ENCODE peak calls at places on chromosomes 11 and 22, in five cellular contexts. V is type B pancreatic cell, H is endothelial cell, L is right atrium auricular region, U is adrenal gland. G is an unnamed sample.
A peak's percentile ranks its signal among the peaks of the same experiment; 100 is the strongest.

GRCh38 chr22:17772249-17772962 is 1.9 kb downstream of the BID start:
- DNase-seq in V (peak; percentile 66), L (no peak), U (no peak), H (no peak), G (peak; percentile 72)

GRCh38 chr22:47943729-47944700 is 1181.6 kb downstream of the TBC1D22A start:
- DNase-seq in V (peak; percentile 20), H (no peak), L (no peak), U (no peak), G (no peak)

GRCh38 chr22:17820879-17821439 is 46.7 kb upstream of the BID start:
- DNase-seq in L (no peak), V (no peak), U (no peak), H (no peak), G (no peak)

GRCh38 chr11:2432628-2433071 is 11.7 kb downstream of the TRPM5 start:
- DNase-seq in U (no peak), V (no peak), L (no peak), H (no peak), G (peak; percentile 67)

GRCh38 chr11:66857927-66858185 is 992 bp downstream of the LRFN4 start:
- DNase-seq in V (no peak), U (no peak), H (no peak), L (no peak), G (no peak)

GRCh38 chr11:101096036-101096704 is 33.4 kb downstream of the PGR start:
- DNase-seq in U (peak; percentile 26), L (no peak), V (no peak), H (no peak), G (no peak)

GRCh38 chr22:36546092-36546804 is 17.3 kb upstream of the EIF3D start:
- DNase-seq in U (peak; percentile 31), V (no peak), L (no peak), H (peak; percentile 66), G (no peak)

GRCh38 chr22:24404561-24405275 is 22.7 kb upstream of the ADORA2A start:
- DNase-seq in U (no peak), L (no peak), V (no peak), H (no peak), G (no peak)

GRCh38 chr11:74014880-74015279 is 6.0 kb upstream of the UCP3 start:
- DNase-seq in H (no peak), V (no peak), U (no peak), L (no peak), G (no peak)

DNA sequence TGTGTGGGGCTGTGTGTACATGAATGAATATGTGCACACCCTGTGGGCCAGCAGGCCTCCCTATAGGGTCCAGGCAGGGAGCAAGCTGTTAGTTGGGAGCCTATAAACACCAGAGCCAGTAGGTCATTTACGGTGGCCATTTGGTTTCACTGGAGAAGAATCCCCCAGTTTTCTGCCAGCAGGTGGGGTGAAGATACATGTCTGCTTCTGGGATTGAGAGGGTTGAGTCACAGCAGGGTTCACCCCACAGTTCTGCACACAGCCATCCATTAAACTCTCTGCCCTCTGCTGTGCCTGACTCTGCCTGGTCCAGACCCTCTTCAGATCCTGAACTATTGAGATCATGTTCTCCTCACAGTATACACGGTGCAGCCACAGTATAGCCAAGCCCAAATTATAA is 34.9 kb downstream of the BARX2 start:
- DNase-seq in L (no peak), V (no peak), H (no peak), U (no peak), G (no peak)
- TF ChIP-seq CTCF in L (no peak), V (no peak), H (no peak), U (no peak), G (no peak)

DNA sequence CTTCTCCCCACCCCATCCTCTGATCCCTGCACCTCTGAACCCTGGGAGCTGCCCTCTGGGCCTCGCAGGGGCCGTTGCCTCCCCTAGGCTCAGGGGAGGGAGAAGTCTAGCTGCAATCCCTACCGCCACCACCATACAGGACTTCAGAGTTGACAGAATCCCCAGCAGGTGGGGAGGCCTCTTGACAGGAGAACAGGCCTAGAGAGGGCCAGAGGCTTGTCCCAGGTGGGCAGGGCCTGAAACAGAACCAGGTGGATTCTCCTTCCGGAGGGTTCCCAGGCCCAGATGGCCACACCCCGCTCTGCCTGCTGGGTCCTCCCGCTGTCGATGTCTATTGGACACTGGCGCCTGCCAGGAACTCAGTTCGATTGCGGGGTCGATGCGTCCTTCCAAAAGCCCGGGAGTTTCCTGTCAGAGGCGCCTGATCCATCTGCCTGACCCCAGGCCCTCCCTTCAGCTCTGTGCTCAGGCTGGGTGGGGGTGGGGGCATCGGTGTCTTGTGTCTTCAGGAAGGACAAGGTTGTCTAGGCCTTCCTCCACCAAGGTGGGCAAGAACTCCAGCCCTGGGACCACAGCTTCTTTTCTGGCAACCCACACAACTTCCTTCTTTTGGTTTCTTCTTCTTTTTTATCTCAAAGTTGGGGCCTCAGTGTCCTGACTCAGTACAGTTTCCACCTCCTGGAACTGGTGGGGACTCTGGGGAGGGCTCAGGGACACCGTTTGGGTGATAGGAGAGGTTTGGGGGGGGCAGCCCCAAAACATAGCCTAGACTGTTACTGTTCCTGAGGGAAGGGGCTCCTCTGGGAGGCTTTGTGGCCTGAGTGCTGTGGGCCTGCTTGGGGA is 6.4 kb downstream of the STARD10 start:
- DNase-seq in L (no peak), V (no peak), U (no peak), H (no peak), G (no peak)
- TF ChIP-seq CTCF in L (no peak), V (peak; percentile 58), U (no peak), H (no peak), G (no peak)

DNA sequence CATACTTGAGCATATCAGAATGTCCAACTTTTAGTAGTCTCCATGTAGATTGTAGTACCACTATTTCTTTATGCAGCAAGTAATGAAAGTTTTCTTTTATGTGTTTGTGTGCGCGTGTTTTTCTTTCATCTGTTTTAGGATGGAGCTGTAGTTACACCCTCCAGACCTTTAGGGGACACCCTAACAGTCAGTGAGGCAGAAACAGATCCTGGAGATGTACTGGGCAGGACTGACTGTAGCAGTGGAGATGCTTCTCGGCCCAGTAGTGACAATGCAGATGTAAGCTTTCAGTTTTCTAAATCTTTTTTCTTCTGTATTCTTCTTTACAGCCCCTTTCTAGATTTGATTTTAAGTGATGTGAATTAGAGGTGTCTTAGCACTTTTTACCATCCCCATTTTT is 79.9 kb upstream of the GRIK4 start:
- DNase-seq in H (peak; percentile 5), U (no peak), V (no peak), L (no peak), G (no peak)
- TF ChIP-seq CTCF in H (no peak), U (no peak), V (peak; percentile 18), L (no peak), G (no peak)

GRCh38 chr11:109695696-109696095 is 273.7 kb downstream of the C11orf87 start:
- DNase-seq in V (no peak), U (no peak), L (no peak), H (no peak), G (no peak)

GRCh38 chr11:109696191-109696897 is 274.4 kb downstream of the C11orf87 start:
- DNase-seq in V (no peak), H (no peak), U (no peak), L (no peak), G (no peak)

GRCh38 chr11:109698237-109698636 is 276.2 kb downstream of the C11orf87 start:
- DNase-seq in U (no peak), V (no peak), L (no peak), H (no peak), G (no peak)

DNA sequence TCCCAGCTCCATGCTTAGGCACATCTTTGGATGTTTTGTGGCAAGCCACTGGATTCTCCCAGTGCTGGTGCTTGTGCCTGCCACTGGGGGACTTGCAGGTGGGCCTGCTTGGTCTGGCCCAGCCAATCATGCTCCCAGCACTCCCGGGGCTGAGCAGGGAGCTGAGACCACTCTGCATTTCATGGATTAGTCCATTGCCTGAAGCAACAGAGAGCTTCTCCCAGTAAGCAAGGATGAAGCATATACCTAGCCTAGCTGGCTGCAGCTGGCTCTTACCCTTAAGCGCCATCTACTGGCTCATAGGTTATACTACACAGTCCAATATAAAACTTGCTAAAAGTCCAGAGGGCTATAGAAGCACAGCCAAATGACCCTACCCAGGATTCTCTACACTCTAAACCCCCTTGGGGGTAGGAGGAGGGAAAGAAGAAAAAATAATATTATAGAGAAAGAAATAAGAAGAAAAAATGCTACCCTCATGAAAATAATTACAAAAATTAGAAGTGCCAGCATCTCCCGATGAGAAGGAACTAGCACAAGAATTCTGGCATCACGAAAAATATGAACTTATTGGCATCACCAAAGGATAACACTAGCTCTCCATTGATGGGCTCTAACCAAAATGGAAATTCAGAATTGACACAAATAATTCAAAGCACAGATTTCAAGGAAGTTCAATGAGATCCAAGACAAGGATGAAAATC is 275.3 kb downstream of the C11orf87 start:
- DNase-seq in L (no peak), V (no peak), H (peak; percentile 49), U (no peak), G (no peak)
- TF ChIP-seq CTCF in L (no peak), V (peak; percentile 80), H (peak; percentile 77), U (peak; percentile 46), G (peak; percentile 57)

G was measured in kidney.